ENCODE peak calls at places on chromosomes 2 and 18, in eight cellular contexts. X, J, Z, F, G, I, L and U are unnamed samples. For H3K36me3, the result is how much of the 10 kb centered on the place peaks cover.

GRCh38 chr2:67917332-67918054 is 145.3 kb downstream of the C1D start:
- DNase-seq in X (no peak), J (no peak), Z (no peak), F (no peak), G (no peak), I (no peak), L (no peak), U (no peak)

GRCh38 chr2:219280682-219281081 is 1.5 kb downstream of the DNAJB2 start:
- DNase-seq in X (no peak), J (no peak), Z (no peak), F (no peak), G (no peak), I (no peak), L (no peak), U (no peak)

GRCh38 chr2:27959496-27959895 is 69.0 kb downstream of the BABAM2 start:
- DNase-seq in X (no peak), J (no peak), Z (no peak), F (no peak), G (no peak), I (no peak), L (peak), U (no peak)

GRCh38 chr2:241617431-241618154 is 19.4 kb downstream of the THAP4 start:
- DNase-seq in X (peak), J (peak), Z (peak), F (no peak), G (no peak), I (no peak), L (no peak), U (peak)

GRCh38 chr2:128268611-128269357 is 49.9 kb downstream of the HS6ST1 start:
- DNase-seq in X (no peak), J (no peak), Z (no peak), F (no peak), G (no peak), I (no peak), L (no peak), U (no peak)

GRCh38 chr18:48914581-48915251 is 36.0 kb downstream of the SMAD7 start:
- DNase-seq in X (peak), J (no peak), Z (no peak), F (no peak), G (no peak), I (no peak), L (peak), U (no peak)

GRCh38 chr2:95166065-95166763 is 605 bp downstream of the ZNF2 start:
- DNase-seq in X (no peak), J (peak), Z (peak), F (no peak), G (no peak), I (no peak), L (no peak), U (no peak)

GRCh38 chr2:55097462-55098410 is 47.5 kb upstream of the RTN4 start:
- DNase-seq in X (no peak), J (no peak), Z (no peak), F (no peak), G (peak), I (no peak), L (no peak), U (no peak)

GRCh38 chr2:45055261-45055660 is 46.0 kb upstream of the SIX2 start:
- DNase-seq in X (no peak), J (no peak), Z (no peak), F (no peak), G (no peak), I (no peak), L (no peak), U (peak)

GRCh38 chr2:74232426-74232825 is 34.0 kb downstream of the MTHFD2 start:
- DNase-seq in X (no peak), J (no peak), Z (no peak), F (no peak), G (no peak), I (no peak), L (no peak), U (no peak)

GRCh38 chr2:33108483-33109443 is 162.0 kb downstream of the LTBP1 start:
- DNase-seq in X (no peak), J (peak), Z (no peak), F (no peak), G (no peak), I (no peak), L (no peak), U (peak)

GRCh38 chr2:132584976-132585817 is 84.8 kb downstream of the LYPD1 start:
- DNase-seq in X (no peak), J (no peak), Z (no peak), F (no peak), G (no peak), I (no peak), L (no peak), U (no peak)

GRCh38 chr2:240968731-240969624 is 29.4 kb upstream of the SNED1 start:
- DNase-seq in X (peak), J (peak), Z (no peak), F (no peak), G (no peak), I (no peak), L (no peak), U (peak)

GRCh38 chr18:68714356-68714706 is 577 bp downstream of the TMX3 start:
- DNase-seq in X (no peak), J (peak), Z (peak), F (no peak), G (peak), I (no peak), L (no peak), U (no peak)

GRCh38 chr2:9230051-9230802 is 23.6 kb downstream of the ASAP2 start:
- DNase-seq in X (no peak), J (no peak), Z (no peak), F (no peak), G (no peak), I (no peak), L (no peak), U (peak)

GRCh38 chr18:41624461-41624860 is 330.6 kb upstream of the PIK3C3 start:
- DNase-seq in X (no peak), J (no peak), Z (no peak), F (no peak), G (no peak), I (no peak), L (no peak), U (no peak)

GRCh38 chr2:225041210-225041870 is 928 bp downstream of the DOCK10 start:
- DNase-seq in X (peak), J (peak), Z (peak), F (peak), G (no peak), I (no peak), L (no peak), U (no peak)

GRCh38 chr18:68429809-68430208 is 285.1 kb downstream of the TMX3 start:
- DNase-seq in X (no peak), J (no peak), Z (no peak), F (no peak), G (no peak), I (no peak), L (no peak), U (no peak)

GRCh38 chr18:74715865-74716712 is 118.4 kb downstream of the ZNF407 start:
- DNase-seq in X (no peak), J (no peak), Z (no peak), F (no peak), G (no peak), I (no peak), L (no peak), U (no peak)

GRCh38 chr2:221969087-221969829 is 329.5 kb downstream of the PAX3 start:
- DNase-seq in X (no peak), J (peak), Z (peak), F (no peak), G (peak), I (peak), L (no peak), U (peak)

GRCh38 chr2:1802046-1802445 is 57.7 kb upstream of the PXDN start:
- DNase-seq in X (no peak), J (no peak), Z (no peak), F (no peak), G (no peak), I (no peak), L (no peak), U (no peak)

GRCh38 chr18:45218436-45218835 is 396.8 kb upstream of the SLC14A2 start:
- DNase-seq in X (no peak), J (no peak), Z (no peak), F (no peak), G (no peak), I (no peak), L (no peak), U (no peak)

GRCh38 chr18:22275706-22276333 is 106.4 kb downstream of the GATA6 start:
- DNase-seq in X (no peak), J (no peak), Z (no peak), F (no peak), G (no peak), I (no peak), L (no peak), U (no peak)

GRCh38 chr2:131052741-131053263 is 40.5 kb downstream of the FAM168B start:
- DNase-seq in X (no peak), J (no peak), Z (no peak), F (no peak), G (no peak), I (no peak), L (no peak), U (no peak)

GRCh38 chr2:240335061-240335460 is 100.4 kb upstream of the GPC1 start:
- DNase-seq in X (no peak), J (no peak), Z (no peak), F (no peak), G (no peak), I (no peak), L (no peak), U (no peak)

GRCh38 chr2:232980683-232981082 is 32.4 kb downstream of the NGEF start:
- DNase-seq in X (peak), J (no peak), Z (no peak), F (no peak), G (peak), I (no peak), L (no peak), U (no peak)

GRCh38 chr18:76378526-76379215 is 116.4 kb downstream of the ZNF516 start:
- DNase-seq in X (no peak), J (no peak), Z (no peak), F (no peak), G (no peak), I (no peak), L (peak), U (no peak)

GRCh38 chr2:45888167-45888566 is 236.7 kb downstream of the PRKCE start:
- DNase-seq in X (no peak), J (no peak), Z (no peak), F (no peak), G (peak), I (no peak), L (no peak), U (no peak)

GRCh38 chr2:221635949-221636348 is 63.8 kb upstream of the EPHA4 start:
- DNase-seq in X (no peak), J (no peak), Z (peak), F (no peak), G (no peak), I (peak), L (no peak), U (no peak)

GRCh38 chr2:62475172-62476011 is 30.6 kb downstream of the TMEM17 start:
- DNase-seq in X (no peak), J (peak), Z (peak), F (no peak), G (no peak), I (no peak), L (no peak), U (no peak)

DNA sequence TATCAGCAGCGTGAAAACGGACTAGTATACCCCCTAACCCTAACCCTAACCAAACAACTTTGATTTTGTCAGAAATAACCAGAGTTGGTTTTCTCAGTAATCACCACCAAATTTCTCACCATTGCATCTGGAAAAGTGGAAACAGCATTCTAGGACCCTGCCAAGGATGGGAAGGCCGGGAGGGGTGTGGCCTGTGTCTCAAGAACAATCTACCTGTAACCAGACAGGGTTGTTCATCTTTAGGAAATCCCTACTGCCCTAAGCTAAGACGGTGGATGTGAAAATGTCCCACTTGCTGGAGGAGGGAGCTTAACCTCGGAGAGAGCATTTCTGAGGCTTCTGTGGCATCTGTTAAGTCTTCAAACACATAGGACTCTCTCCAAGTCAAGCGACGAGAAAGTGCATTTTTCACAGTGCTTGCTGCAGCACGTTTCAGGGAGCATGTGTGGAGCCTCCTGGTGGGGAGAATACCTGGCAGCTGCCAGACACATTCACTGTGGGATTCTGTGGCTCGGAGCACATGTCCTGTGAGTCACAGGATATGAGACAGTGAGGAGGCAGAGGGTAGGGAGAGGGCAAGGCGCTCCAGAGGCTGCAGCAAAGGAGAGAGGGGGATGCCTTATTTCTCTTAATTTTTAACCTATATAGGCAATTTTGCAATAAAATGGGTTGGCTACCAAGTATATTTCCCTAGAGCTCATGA is 207.5 kb downstream of the SPP2 start:
- DNase-seq in X (no peak), J (peak), Z (peak), F (no peak), G (peak), I (peak), L (no peak), U (peak)
- TF ChIP-seq CTCF in X (no peak), J (peak), Z (peak), F (no peak), G (peak), I (peak), L (peak), U (peak)

DNA sequence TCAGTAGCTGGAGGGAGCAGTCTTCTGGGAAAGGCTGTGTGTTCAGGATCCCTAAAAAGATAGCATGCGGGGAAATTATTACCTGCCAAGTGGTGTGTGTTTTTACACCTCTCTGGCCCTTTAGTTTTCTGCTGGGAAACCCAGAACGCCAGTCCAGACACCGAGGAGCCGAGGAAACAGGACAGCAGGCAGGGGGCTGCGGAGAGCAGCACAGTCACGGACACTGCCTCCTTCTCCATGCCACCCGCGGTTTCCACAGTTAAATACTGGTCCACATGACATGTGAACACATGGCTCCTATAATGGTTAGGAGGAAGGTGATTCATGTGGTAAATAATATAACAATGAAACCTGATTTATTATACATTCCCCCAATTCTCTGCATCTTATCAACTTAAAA is 20.4 kb downstream of the CNOT11 start:
- DNase-seq in X (no peak), J (peak), Z (no peak), F (no peak), G (no peak), I (no peak), L (no peak), U (no peak)
- H3K36me3 ChIP-seq in X (under half), J (under half), Z (under half), F (under half), G (under half), I (under half), L (under half), U (under half)

DNA sequence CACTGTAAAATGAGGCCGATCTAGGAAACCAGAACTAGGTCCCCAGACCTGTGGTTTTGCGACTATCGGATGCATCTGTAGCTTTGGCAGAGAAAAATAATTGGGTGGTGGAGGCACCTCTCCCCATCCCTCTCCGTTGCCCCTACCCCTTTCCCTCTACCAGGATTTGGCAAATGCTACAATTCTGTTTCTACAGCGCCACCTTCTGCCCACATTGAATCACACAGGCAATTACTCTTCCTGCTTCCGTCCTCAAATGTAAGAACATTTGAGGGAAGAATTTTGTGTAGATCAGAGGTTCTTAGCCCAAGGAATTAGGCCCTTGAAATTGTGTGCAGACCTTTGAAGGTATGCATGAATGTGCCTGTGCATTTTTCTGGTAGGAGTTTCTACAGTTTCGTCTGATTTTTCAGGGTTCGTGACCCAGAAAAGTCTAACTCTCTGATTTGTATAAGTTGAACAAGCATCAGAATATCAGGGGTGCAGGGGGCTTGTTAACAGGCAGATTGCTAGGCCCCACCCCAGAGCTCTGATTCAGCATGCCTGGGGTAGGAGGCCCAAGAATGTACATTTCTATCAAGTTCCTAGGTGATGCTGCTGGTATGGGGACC is 11.2 kb downstream of the ATP6V1B1 start:
- DNase-seq in X (no peak), J (peak), Z (peak), F (peak), G (no peak), I (peak), L (peak), U (peak)
- TF ChIP-seq CTCF in X (peak), J (peak), Z (peak), F (peak), G (peak), I (peak), L (peak), U (peak)

GRCh38 chr18:31837879-31838278 is 77.2 kb upstream of the SLC25A52 start:
- DNase-seq in X (no peak), J (no peak), Z (no peak), F (no peak), G (no peak), I (no peak), L (no peak), U (no peak)
- H3K36me3 ChIP-seq in X (under half), J (under half), Z (under half), F (under half), G (under half), I (under half), L (under half), U (under half)

GRCh38 chr2:100238471-100238870 is 83.8 kb downstream of the LONRF2 start:
- DNase-seq in X (no peak), J (peak), Z (no peak), F (no peak), G (no peak), I (no peak), L (no peak), U (no peak)

GRCh38 chr2:100235581-100235980 is 86.7 kb downstream of the LONRF2 start:
- DNase-seq in X (no peak), J (no peak), Z (no peak), F (no peak), G (no peak), I (no peak), L (no peak), U (no peak)

GRCh38 chr2:100237770-100238169 is 84.5 kb downstream of the LONRF2 start:
- DNase-seq in X (no peak), J (no peak), Z (peak), F (no peak), G (no peak), I (no peak), L (no peak), U (no peak)

GRCh38 chr2:100236166-100236565 is 86.1 kb downstream of the LONRF2 start:
- DNase-seq in X (no peak), J (no peak), Z (no peak), F (no peak), G (no peak), I (no peak), L (no peak), U (no peak)

DNA sequence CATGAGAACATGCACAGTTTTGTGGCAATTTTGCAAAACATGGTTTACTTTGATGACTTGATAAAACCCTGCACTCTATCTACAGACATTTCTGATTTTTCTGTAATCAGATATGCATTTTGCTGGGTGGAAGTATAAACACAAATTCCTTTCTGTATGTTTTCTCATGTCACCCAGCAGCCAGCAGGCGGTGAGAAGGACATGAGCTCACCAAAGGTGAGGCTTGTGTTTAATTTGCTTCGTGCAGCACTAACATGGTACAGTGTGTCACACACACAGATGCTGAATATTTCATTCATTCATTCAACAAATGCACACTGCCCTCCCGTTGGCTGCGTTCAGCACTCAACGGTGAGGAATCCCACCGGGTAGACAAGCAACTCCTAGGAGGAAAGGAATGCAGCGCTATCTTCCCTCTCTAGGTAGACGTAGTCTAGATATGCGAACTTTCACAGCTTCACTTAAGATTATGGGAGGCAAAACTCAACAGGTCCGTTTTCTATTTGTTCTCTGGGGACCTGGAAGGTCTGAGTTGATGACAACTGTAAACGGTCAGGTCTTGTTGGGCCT is 85.2 kb downstream of the LONRF2 start:
- DNase-seq in X (no peak), J (no peak), Z (no peak), F (no peak), G (no peak), I (no peak), L (no peak), U (no peak)
- TF ChIP-seq CTCF in X (no peak), J (no peak), Z (no peak), F (no peak), G (no peak), I (no peak), L (no peak), U (no peak)

GRCh38 chr18:79695856-79696850 is 16.6 kb downstream of the CTDP1 start:
- DNase-seq in X (no peak), J (no peak), Z (no peak), F (no peak), G (no peak), I (no peak), L (no peak), U (no peak)
- H3K36me3 ChIP-seq in X (under half), J (under half), Z (under half), F (under half), G (under half), I (under half), L (under half), U (under half)